ENCODE peak calls at places on chromosome 10, in five cellular contexts. K, W, T, Q and E are unnamed samples.

GRCh38 chr10:109956454-109957091 is 33.3 kb upstream of the XPNPEP1 start:
- DNase-seq in T (peak; percentile 43), K (peak; percentile 58), Q (peak; percentile 42), W (peak; percentile 59), E (peak; percentile 54)

GRCh38 chr10:70967591-70968588 is 79.5 kb upstream of the PCBD1 start:
- DNase-seq in Q (peak; percentile 4), K (no peak), W (peak; percentile 39), T (peak; percentile 47), E (peak; percentile 2)

GRCh38 chr10:13346912-13347234 is 1.2 kb downstream of the SEPHS1 start:
- DNase-seq in T (peak; percentile 2), Q (no peak), W (no peak), K (peak; percentile 22), E (no peak)

GRCh38 chr10:23412223-23412622 is 26.7 kb upstream of the OTUD1 start:
- DNase-seq in Q (peak; percentile 51), W (peak; percentile 48), K (peak; percentile 54), T (peak; percentile 29), E (peak; percentile 17)

GRCh38 chr10:97081621-97082235 is 104.0 kb downstream of the SLIT1 start:
- DNase-seq in Q (peak; percentile 32), W (peak; percentile 76), K (peak; percentile 62), T (peak; percentile 43), E (peak; percentile 73)

GRCh38 chr10:96833220-96834001 is 1.3 kb downstream of the LCOR start:
- DNase-seq in K (peak; percentile 27), T (peak; percentile 54), W (peak; percentile 52), Q (no peak), E (peak; percentile 39)

GRCh38 chr10:78478919-78479318 is 445.3 kb downstream of the RPS24 start:
- DNase-seq in Q (no peak), T (no peak), K (no peak), W (no peak), E (no peak)

GRCh38 chr10:109665321-109665720 is 258.0 kb downstream of the XPNPEP1 start:
- DNase-seq in Q (no peak), T (no peak), K (no peak), W (no peak), E (peak; percentile 5)

GRCh38 chr10:59865101-59865500 is 41.3 kb downstream of the CCDC6 start:
- DNase-seq in W (peak; percentile 65), T (peak; percentile 36), K (peak; percentile 56), Q (no peak), E (peak; percentile 75)

GRCh38 chr10:28631896-28632596 is 45.3 kb upstream of the BAMBI start:
- DNase-seq in T (peak; percentile 68), Q (no peak), K (no peak), W (no peak), E (peak; percentile 38)

GRCh38 chr10:11045487-11045886 is 27.8 kb downstream of the CELF2 start:
- DNase-seq in T (no peak), Q (no peak), K (no peak), W (no peak), E (no peak)

GRCh38 chr10:11742779-11743298 is 657 bp downstream of the ECHDC3 start:
- DNase-seq in W (no peak), K (no peak), Q (no peak), T (no peak), E (peak; percentile 22)

GRCh38 chr10:69663548-69663947 is 33.5 kb downstream of the FAM241B start:
- DNase-seq in T (no peak), K (no peak), W (no peak), Q (no peak), E (no peak)

GRCh38 chr10:69662901-69663300 is 32.9 kb downstream of the FAM241B start:
- DNase-seq in Q (no peak), T (no peak), K (no peak), W (no peak), E (no peak)

GRCh38 chr10:69668722-69669121 is 38.7 kb downstream of the FAM241B start:
- DNase-seq in W (peak; percentile 74), K (no peak), Q (peak; percentile 79), T (no peak), E (no peak)

GRCh38 chr10:69666756-69667155 is 36.7 kb downstream of the FAM241B start:
- DNase-seq in Q (no peak), K (no peak), W (no peak), T (no peak), E (no peak)

DNA sequence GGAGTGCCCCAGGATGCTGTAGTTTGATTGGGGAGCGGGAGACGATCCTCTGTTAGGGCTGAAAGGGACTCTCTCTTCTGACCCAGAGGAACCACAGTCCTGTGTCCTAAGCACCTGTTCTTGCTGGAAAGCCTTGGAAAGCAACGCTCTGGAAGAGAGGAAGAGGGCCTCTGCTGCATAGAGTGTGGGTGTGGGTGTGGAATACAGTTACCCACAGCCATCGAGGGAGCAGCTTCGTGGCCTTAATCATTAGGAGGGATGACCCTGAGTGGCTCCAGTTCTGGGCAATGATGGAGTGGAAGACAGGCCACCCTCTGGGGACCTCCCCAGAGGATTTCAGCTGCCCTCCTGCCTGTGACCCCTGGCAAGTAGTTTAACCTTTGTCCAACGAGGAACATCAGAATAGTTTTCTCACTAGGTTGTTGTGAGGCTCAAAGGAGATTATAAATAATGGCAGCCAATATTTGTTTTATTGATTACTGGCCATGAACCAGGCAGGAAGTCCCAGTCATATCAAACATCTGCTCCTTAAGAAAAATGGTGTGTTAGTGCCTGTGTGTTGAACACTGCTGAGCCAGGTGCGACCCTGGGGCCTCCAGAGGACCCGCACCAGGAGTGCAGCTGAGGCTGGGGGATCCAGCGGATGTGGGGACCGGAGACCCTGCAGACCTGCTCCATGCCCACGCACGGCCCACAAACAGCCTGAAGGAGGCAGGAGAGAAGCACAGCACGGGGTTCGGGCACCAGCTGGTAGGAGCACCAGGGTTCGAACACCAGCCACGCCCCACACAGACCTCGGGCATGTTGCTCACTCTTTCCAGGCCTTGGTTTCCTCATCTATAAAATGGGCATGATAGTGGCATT is 35.6 kb downstream of the FAM241B start:
- DNase-seq in Q (no peak), W (no peak), K (no peak), T (no peak), E (no peak)
- TF ChIP-seq CTCF in Q (no peak), W (no peak), K (no peak), T (peak; percentile 20), E (no peak)

GRCh38 chr10:124619802-124620490 is 124.2 kb downstream of the FAM53B start:
- DNase-seq in W (no peak), Q (no peak), K (no peak), T (no peak), E (no peak)
- TF ChIP-seq CTCF in W (no peak), Q (no peak), K (no peak), T (no peak), E (no peak)

DNA sequence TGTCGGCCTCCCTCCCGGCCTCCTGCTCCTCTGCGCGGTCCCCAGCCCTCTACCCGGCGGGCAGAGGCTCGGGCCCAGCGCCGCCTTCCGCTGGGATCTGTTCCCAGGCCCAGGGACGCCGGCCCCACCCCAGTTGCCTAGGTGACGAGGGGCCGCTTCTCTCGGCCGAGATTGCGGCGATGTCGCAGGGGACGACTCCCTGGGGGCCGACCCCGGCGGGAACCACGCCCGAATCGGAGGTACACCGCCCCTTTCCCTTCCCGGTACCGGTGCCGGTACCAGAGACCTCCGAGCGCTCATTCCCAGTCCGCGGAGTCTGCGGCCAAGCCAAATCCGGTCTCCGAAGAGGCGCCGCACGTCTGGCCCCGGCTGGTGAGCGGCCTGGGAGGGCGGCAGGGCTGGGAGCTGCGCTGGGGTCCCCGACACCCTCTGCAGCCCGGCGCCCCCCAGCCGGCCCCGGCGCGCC is at the start of gene CABCOCO1:
- DNase-seq in T (peak; percentile 71), W (peak; percentile 62), K (peak; percentile 47), Q (peak; percentile 33), E (peak; percentile 43)
- TF ChIP-seq CTCF in T (peak; percentile 17), W (peak; percentile 27), K (no peak), Q (no peak), E (no peak)

GRCh38 chr10:116765549-116766162 is 23.3 kb upstream of the HSPA12A start:
- DNase-seq in K (peak; percentile 24), Q (no peak), T (no peak), W (peak; percentile 37), E (no peak)
- TF ChIP-seq CTCF in K (peak; percentile 39), Q (peak; percentile 54), T (peak; percentile 34), W (peak; percentile 49), E (no peak)

DNA sequence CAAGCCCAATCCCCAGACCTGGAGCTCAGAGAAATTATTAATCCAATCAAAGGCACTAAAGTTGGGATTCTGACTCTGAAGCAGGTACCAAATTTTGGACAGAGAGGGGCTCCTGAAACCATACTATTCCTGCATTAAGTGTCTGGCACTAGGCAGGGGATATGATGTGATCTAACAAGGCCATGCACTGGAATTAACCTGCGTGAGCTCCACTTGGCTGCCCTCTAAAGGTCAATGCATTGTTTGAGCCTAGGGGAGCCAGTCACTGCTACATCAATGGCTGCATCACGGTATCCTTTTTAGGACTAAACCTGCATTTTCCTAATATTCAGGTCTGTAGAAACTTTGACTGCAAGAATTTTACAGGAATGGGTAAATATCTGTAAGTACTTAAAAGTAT is 42.1 kb downstream of the ST8SIA6 start:
- DNase-seq in K (no peak), W (no peak), T (no peak), Q (no peak), E (peak; percentile 36)
- TF ChIP-seq CTCF in K (no peak), W (no peak), T (no peak), Q (no peak), E (no peak)

DNA sequence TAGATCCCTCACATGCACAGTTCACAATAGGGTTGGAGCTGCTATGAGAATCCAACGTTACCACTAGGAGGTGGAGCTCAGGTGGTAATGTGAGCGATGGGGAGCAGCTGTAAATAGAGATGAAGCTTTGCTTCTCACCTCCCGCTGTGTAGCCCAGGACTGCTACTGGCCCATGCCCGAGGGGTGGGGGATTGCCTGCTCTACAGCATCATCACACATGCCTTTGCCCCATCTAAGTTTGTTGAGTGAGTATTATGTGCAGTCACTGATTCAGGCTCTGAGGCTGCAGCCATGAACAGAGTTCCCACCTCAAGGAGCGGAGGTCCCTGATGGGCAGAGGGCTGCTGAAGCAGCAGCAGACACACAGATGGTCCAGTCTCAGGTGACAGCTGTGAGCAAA is 94.1 kb downstream of the CHST15 start:
- DNase-seq in W (no peak), Q (no peak), T (no peak), K (no peak), E (no peak)
- TF ChIP-seq CTCF in W (peak; percentile 3), Q (no peak), T (no peak), K (no peak), E (no peak)